ENCODE peak calls at places on chromosome 22, in five cellular contexts. W is GM12878, D is SK-N-SH, Q is HepG2, I is K562. R is an unnamed sample.

GRCh38 chr22:38871360-38872171 is 450 bp downstream of the CBX6 start:
- DNase-seq in D (no peak), Q (no peak), I (peak), W (no peak), R (no peak)

GRCh38 chr22:19825016-19825339 is 29.7 kb downstream of the GNB1L start:
- DNase-seq in Q (no peak), D (no peak), W (no peak), I (no peak), R (no peak)

GRCh38 chr22:37753746-37754145 is 54.0 kb upstream of the GCAT start:
- DNase-seq in Q (no peak), I (no peak), W (no peak), D (no peak), R (no peak)

GRCh38 chr22:37639771-37640590 is 512 bp downstream of the SH3BP1 start:
- DNase-seq in W (no peak), I (peak), Q (no peak), D (peak), R (no peak)

GRCh38 chr22:31148516-31148915 is 8.2 kb upstream of the PLA2G3 start:
- DNase-seq in D (no peak), W (no peak), I (no peak), Q (no peak), R (no peak)

GRCh38 chr22:47270463-47271135 is 508.1 kb downstream of the TBC1D22A start:
- DNase-seq in D (no peak), I (peak), W (no peak), Q (no peak), R (no peak)

GRCh38 chr22:39534591-39535301 is 2.2 kb upstream of the RPS19BP1 start:
- DNase-seq in Q (peak), W (no peak), D (peak), I (peak), R (peak)

GRCh38 chr22:17860220-17860965 is 86.1 kb upstream of the BID start:
- DNase-seq in W (no peak), D (no peak), I (no peak), Q (no peak), R (no peak)

GRCh38 chr22:27715078-27715477 is 86.5 kb downstream of the MN1 start:
- DNase-seq in I (no peak), D (peak), W (no peak), Q (no peak), R (no peak)

GRCh38 chr22:31491218-31491962 is 1.7 kb upstream of the EIF4ENIF1 start:
- DNase-seq in W (no peak), D (no peak), I (no peak), Q (no peak), R (no peak)

GRCh38 chr22:45304971-45305370 is 4.8 kb upstream of the FAM118A start:
- DNase-seq in Q (no peak), I (no peak), W (no peak), D (no peak), R (no peak)

GRCh38 chr22:21106000-21106399 is 60.3 kb downstream of the LRRC74B start:
- DNase-seq in I (no peak), D (no peak), Q (no peak), W (no peak), R (no peak)

GRCh38 chr22:44730034-44730433 is 22.3 kb upstream of the ARHGAP8 start:
- DNase-seq in Q (no peak), I (no peak), D (no peak), W (no peak), R (no peak)

GRCh38 chr22:41526802-41527799 is 17.2 kb downstream of the POLR3H start:
- DNase-seq in D (peak), Q (no peak), W (no peak), I (peak), R (peak)

GRCh38 chr22:21726650-21727049 is 8.9 kb downstream of the YPEL1 start:
- DNase-seq in D (peak), Q (peak), W (no peak), I (peak), R (peak)

GRCh38 chr22:18104566-18104965 is 6.0 kb upstream of the TUBA8 start:
- DNase-seq in W (no peak), I (no peak), D (no peak), Q (no peak), R (no peak)

GRCh38 chr22:21568207-21569075 is 927 bp downstream of the UBE2L3 start:
- DNase-seq in I (peak), W (no peak), D (peak), Q (peak), R (no peak)

GRCh38 chr22:33853200-33854097 is 66.8 kb downstream of the LARGE1 start:
- DNase-seq in Q (peak), W (peak), D (peak), I (no peak), R (no peak)

GRCh38 chr22:40911772-40912171 is 39.4 kb upstream of the RBX1 start:
- DNase-seq in Q (no peak), I (no peak), D (no peak), W (no peak), R (no peak)

GRCh38 chr22:48700566-48701295 is 1126.9 kb downstream of the BRD1 start:
- DNase-seq in D (no peak), I (no peak), Q (peak), W (no peak), R (no peak)

GRCh38 chr22:27132896-27133500 is 475.6 kb downstream of the MIAT start:
- DNase-seq in I (no peak), D (no peak), W (no peak), Q (no peak), R (no peak)

GRCh38 chr22:47032956-47033647 is 270.7 kb downstream of the TBC1D22A start:
- DNase-seq in D (no peak), W (no peak), I (no peak), Q (no peak), R (no peak)

GRCh38 chr22:20595461-20595860 is 88.1 kb downstream of the MED15 start:
- DNase-seq in Q (no peak), W (no peak), I (no peak), D (no peak), R (no peak)

GRCh38 chr22:25390297-25391240 is 171.1 kb downstream of the CRYBB2 start:
- DNase-seq in Q (peak), I (no peak), W (no peak), D (no peak), R (no peak)

GRCh38 chr22:19960491-19961200 is 19.0 kb upstream of the TXNRD2 start:
- DNase-seq in D (peak), Q (no peak), I (no peak), W (no peak), R (no peak)

GRCh38 chr22:46415816-46416536 is 80.5 kb downstream of the TRMU start:
- DNase-seq in Q (no peak), I (no peak), W (no peak), D (no peak), R (no peak)

GRCh38 chr22:32410459-32410858 is 1.6 kb downstream of the RTCB start:
- DNase-seq in I (no peak), W (no peak), Q (peak), D (no peak), R (no peak)

GRCh38 chr22:38213319-38214247 is 11.8 kb downstream of the MAFF start:
- DNase-seq in Q (no peak), I (no peak), D (no peak), W (peak), R (no peak)

GRCh38 chr22:20549232-20549841 is 41.9 kb downstream of the MED15 start:
- DNase-seq in W (no peak), D (no peak), I (peak), Q (no peak), R (no peak)

GRCh38 chr22:46201059-46201757 is 48.9 kb downstream of the CDPF1 start:
- DNase-seq in I (no peak), W (no peak), Q (peak), D (no peak), R (no peak)

GRCh38 chr22:32515074-32515473 is 40.5 kb downstream of the FBXO7 start:
- DNase-seq in I (no peak), D (no peak), Q (no peak), W (no peak), R (no peak)

GRCh38 chr22:20268350-20269012 is 363 bp upstream of the RTN4R start:
- DNase-seq in I (peak), Q (peak), W (no peak), D (peak), R (peak)

GRCh38 chr22:39661842-39662676 is 91.5 kb downstream of the CACNA1I start:
- DNase-seq in W (no peak), D (no peak), I (peak), Q (no peak), R (no peak)

GRCh38 chr22:47293368-47294221 is 531.1 kb downstream of the TBC1D22A start:
- DNase-seq in I (no peak), Q (no peak), D (no peak), W (no peak), R (no peak)

GRCh38 chr22:37905534-37906363 is at the start of gene MICALL1:
- DNase-seq in Q (no peak), I (peak), D (peak), W (no peak), R (peak)

GRCh38 chr22:31302021-31302420 is 9.7 kb upstream of the PIK3IP1 start:
- DNase-seq in W (no peak), D (no peak), I (no peak), Q (no peak), R (no peak)

GRCh38 chr22:49011769-49012598 is 815.7 kb downstream of the BRD1 start:
- DNase-seq in I (no peak), Q (no peak), D (peak), W (no peak), R (no peak)

GRCh38 chr22:37505565-37505964 is 13.7 kb downstream of the CARD10 start:
- DNase-seq in W (no peak), D (no peak), I (no peak), Q (no peak), R (no peak)

GRCh38 chr22:46013460-46014416 is 36.8 kb upstream of the WNT7B start:
- DNase-seq in Q (peak), I (peak), D (peak), W (no peak), R (peak)

GRCh38 chr22:22928666-22929380 is 41.2 kb downstream of the IGLL5 start:
- DNase-seq in I (peak), D (no peak), W (peak), Q (no peak), R (no peak)
- TF ChIP-seq FOXM1 in I (no peak), D (no peak), W (no peak), Q (no peak), R (no peak)

GRCh38 chr22:36366291-36366708 is 21.5 kb downstream of the MYH9 start:
- DNase-seq in I (no peak), D (no peak), W (no peak), Q (no peak), R (no peak)

GRCh38 chr22:36367066-36367465 is 20.7 kb downstream of the MYH9 start:
- DNase-seq in Q (no peak), W (no peak), I (no peak), D (no peak), R (no peak)

GRCh38 chr22:36363378-36363931 is 24.3 kb downstream of the MYH9 start:
- DNase-seq in D (no peak), I (no peak), Q (peak), W (no peak), R (no peak)

GRCh38 chr22:36364255-36365019 is 23.3 kb downstream of the MYH9 start:
- DNase-seq in W (no peak), Q (no peak), D (no peak), I (no peak), R (no peak)

DNA sequence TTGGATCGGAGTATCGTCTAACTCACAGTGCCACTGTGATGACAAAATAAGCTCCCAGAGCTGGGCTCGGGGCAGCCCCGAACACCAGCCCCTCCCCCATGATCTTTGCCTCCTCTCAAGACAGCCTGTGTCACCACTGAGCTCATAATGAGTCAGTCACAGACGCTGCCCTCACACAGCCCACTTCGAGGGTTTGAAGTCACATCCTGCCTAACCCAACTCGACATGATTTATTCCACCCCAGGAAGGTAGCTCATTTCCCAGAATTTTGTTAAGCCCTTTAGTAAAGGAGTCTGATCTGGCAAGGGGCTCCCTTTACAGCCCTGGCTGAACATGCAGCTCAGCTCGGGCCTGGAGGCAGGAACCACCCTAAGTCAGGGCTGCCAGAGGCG is 22.8 kb downstream of the MYH9 start:
- DNase-seq in D (no peak), I (peak), W (no peak), Q (no peak), R (no peak)
- TF ChIP-seq FOXM1 in D (no peak), I (no peak), W (no peak), Q (no peak), R (no peak)

GRCh38 chr22:42716221-42716620 is 4.4 kb downstream of the A4GALT start:
- DNase-seq in W (peak), D (no peak), Q (no peak), I (no peak), R (no peak)

GRCh38 chr22:42719656-42720262 is 911 bp downstream of the A4GALT start:
- DNase-seq in I (no peak), Q (no peak), D (no peak), W (no peak), R (no peak)

GRCh38 chr22:42716649-42717127 is 4.0 kb downstream of the A4GALT start:
- DNase-seq in W (peak), Q (no peak), I (no peak), D (no peak), R (no peak)

GRCh38 chr22:42719133-42719532 is 1.5 kb downstream of the A4GALT start:
- DNase-seq in W (no peak), D (no peak), I (no peak), Q (no peak), R (no peak)

GRCh38 chr22:42717197-42717967 is 3.3 kb downstream of the A4GALT start:
- DNase-seq in W (no peak), I (peak), D (no peak), Q (no peak), R (no peak)
- TF ChIP-seq FOXM1 in W (no peak), I (no peak), D (no peak), Q (no peak), R (no peak)

DNA sequence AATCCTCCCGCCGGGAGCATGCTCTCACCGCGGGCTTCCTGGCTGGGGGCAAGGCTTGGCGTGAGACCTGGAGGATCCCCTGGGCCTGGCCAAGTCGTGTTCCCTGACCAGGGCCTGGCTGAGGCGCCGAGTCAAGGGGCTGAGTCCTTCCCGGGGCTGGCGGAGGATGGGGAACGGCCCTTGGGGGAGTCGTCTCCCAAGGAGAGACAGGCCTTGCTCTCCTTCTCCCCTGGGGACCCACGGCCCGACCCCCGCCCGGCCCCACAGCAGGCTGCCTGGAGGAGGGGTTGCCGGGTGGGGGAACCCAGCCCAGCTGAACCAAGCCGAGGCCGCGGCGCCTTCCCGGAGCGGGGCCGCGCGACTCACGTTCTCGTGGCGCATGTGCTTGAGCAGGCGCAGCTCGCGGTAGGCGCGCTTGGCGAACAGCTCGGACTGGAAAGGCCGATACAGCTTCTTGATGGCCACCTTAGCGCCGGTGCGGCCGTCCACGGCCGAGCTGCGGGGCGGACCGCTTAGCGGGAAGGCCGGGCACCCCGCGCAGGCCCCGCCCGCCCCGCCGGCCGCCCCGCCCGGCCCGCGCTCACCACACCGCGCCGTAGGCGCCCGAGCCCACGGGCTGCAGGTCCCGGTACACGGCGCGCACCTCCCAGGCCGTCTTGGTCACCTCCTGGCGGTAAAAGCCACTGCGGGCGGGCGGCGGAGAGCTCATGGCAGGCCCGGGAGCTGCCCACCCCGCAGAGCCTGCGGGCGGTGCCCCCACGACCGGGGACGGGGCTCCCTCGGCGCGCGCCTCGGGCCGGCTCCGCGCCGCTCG is 475 bp downstream of the MAPK12 start:
- DNase-seq in W (no peak), I (peak), D (peak), Q (no peak), R (peak)
- TF ChIP-seq FOXM1 in W (no peak), I (no peak), D (no peak), Q (no peak), R (no peak)

GRCh38 chr22:24355574-24355973 is 71.8 kb upstream of the ADORA2A start:
- DNase-seq in I (no peak), Q (no peak), D (no peak), W (no peak), R (no peak)

GRCh38 chr22:24359452-24360120 is 67.8 kb upstream of the ADORA2A start:
- DNase-seq in D (no peak), I (no peak), Q (peak), W (no peak), R (no peak)

GRCh38 chr22:24358105-24358836 is 69.1 kb upstream of the ADORA2A start:
- DNase-seq in D (no peak), W (no peak), Q (no peak), I (no peak), R (no peak)

GRCh38 chr22:24361976-24362646 is 65.3 kb upstream of the ADORA2A start:
- DNase-seq in Q (no peak), I (no peak), D (no peak), W (no peak), R (no peak)

DNA sequence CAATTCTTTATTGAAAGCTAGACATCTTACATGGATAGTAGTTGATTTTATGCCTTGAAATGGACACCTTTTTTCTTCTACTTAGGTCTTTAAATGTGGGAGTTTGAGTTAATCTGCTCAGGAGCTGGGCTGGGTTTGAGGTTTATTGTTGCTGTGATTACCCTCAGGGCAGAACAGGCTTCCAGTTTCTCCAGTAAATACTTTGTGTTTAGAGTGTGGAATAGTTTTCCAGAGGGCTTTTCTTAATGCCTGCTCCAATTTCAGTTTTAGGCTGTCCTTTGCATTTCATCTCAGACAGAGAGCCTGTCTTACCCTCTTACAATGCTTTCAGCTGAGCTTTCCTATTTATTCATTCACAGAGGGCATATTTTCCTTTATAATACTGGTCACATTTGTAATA is 69.9 kb upstream of the ADORA2A start:
- DNase-seq in D (no peak), W (no peak), I (no peak), Q (no peak), R (peak)
- TF ChIP-seq FOXM1 in D (no peak), W (no peak), I (no peak), Q (no peak), R (no peak)

GRCh38 chr22:28983788-28984441 is 77.7 kb downstream of the C22orf31 start:
- DNase-seq in W (no peak), D (no peak), I (no peak), Q (no peak), R (no peak)
- TF ChIP-seq FOXM1 in W (no peak), D (no peak), I (no peak), Q (no peak), R (no peak)

R was measured in HEK293T.